ENCODE peak calls at places on chromosomes 5 and 9, in four cellular contexts. One of them, this sample, is unnamed.

GRCh38 chr9:38278457-38278856 is 114.0 kb upstream of the ALDH1B1 start:
- DNase-seq in IMR-90: no peak
- DNase-seq in K562: no peak
- DNase-seq in GM12878: no peak
- DNase-seq in this sample: no peak

GRCh38 chr5:39943811-39944210 is 519.0 kb upstream of the DAB2 start:
- DNase-seq in IMR-90: peak
- DNase-seq in K562: no peak
- DNase-seq in GM12878: no peak
- DNase-seq in this sample: no peak

GRCh38 chr9:88950341-88951141 is 40.7 kb upstream of the S1PR3 start:
- DNase-seq in IMR-90: peak
- DNase-seq in K562: no peak
- DNase-seq in GM12878: no peak
- DNase-seq in this sample: peak

GRCh38 chr9:107674937-107675277 is 185.3 kb upstream of the KLF4 start:
- DNase-seq in IMR-90: no peak
- DNase-seq in K562: no peak
- DNase-seq in GM12878: no peak
- DNase-seq in this sample: no peak

GRCh38 chr5:179840766-179841165 is 17.9 kb downstream of the MRNIP start:
- DNase-seq in IMR-90: no peak
- DNase-seq in K562: no peak
- DNase-seq in GM12878: no peak
- DNase-seq in this sample: no peak

GRCh38 chr5:95858023-95858461 is 35.5 kb upstream of the GLRX start:
- DNase-seq in IMR-90: peak
- DNase-seq in K562: no peak
- DNase-seq in GM12878: no peak
- DNase-seq in this sample: peak

GRCh38 chr9:107049825-107050184 is 186.8 kb downstream of the ZNF462 start:
- DNase-seq in IMR-90: no peak
- DNase-seq in K562: no peak
- DNase-seq in GM12878: no peak
- DNase-seq in this sample: no peak

GRCh38 chr5:139061274-139061673 is 136.9 kb downstream of the SIL1 start:
- DNase-seq in IMR-90: peak
- DNase-seq in K562: no peak
- DNase-seq in GM12878: no peak
- DNase-seq in this sample: peak

GRCh38 chr5:154501566-154501965 is 23.5 kb upstream of the HAND1 start:
- DNase-seq in IMR-90: no peak
- DNase-seq in K562: no peak
- DNase-seq in GM12878: no peak
- DNase-seq in this sample: no peak

GRCh38 chr5:63596254-63596653 is 366.0 kb downstream of the HTR1A start:
- DNase-seq in IMR-90: no peak
- DNase-seq in K562: no peak
- DNase-seq in GM12878: no peak
- DNase-seq in this sample: no peak
- TF ChIP-seq FOS in IMR-90: no peak
- TF ChIP-seq FOS in K562: no peak
- TF ChIP-seq FOS in GM12878: no peak
- TF ChIP-seq FOS in this sample: no peak

DNA sequence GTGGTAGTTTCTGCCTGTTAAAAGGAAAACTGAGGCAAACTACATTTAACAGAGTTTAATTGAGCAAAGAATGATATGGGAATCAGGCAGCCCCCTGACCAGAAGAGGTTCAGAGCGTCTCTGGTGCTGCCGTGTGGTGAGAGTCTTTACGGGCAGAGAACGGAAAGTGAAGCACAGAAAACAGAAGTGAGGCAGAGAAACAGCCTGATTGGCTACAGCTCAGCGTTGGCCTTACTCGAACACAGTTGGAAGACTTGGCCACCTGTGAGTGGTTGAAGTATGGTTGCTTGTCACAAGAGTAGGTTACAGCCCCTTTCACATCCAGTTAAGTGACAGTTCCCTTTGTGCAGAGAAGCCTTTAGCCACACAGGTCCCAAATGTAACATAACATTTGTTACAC is 16.9 kb upstream of the FBP1 start:
- DNase-seq in IMR-90: no peak
- DNase-seq in K562: no peak
- DNase-seq in GM12878: peak
- DNase-seq in this sample: no peak
- H3K4me2 ChIP-seq in IMR-90: peak
- H3K4me2 ChIP-seq in K562: no peak
- H3K4me2 ChIP-seq in GM12878: peak
- H3K4me2 ChIP-seq in this sample: no peak

GRCh38 chr9:82558855-82559615 is 503.9 kb downstream of the RASEF start:
- DNase-seq in IMR-90: peak
- DNase-seq in K562: no peak
- DNase-seq in GM12878: no peak
- DNase-seq in this sample: no peak
- TF ChIP-seq FOS in IMR-90: no peak
- TF ChIP-seq FOS in K562: no peak
- TF ChIP-seq FOS in GM12878: no peak
- TF ChIP-seq FOS in this sample: no peak

DNA sequence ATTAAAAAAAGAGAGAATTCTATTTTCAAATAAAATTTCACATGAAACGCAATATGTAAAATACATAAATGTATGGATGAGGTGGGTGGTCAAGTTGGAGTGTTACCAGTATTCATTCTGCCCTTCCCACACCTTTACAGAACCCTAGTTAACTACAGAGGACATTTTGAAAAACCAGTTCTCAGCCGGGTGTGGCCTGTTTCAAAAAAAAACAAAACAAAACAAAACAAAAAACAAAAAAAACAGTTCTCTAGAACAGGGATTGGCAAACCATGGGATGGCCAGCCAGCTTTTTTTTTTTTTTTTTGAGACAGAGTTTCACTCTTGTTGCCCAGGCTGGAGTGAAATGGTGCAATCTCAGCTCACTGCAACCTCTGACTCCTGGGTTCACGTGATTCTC is 28.4 kb upstream of the HK3 start:
- DNase-seq in IMR-90: no peak
- DNase-seq in K562: no peak
- DNase-seq in GM12878: no peak
- DNase-seq in this sample: no peak
- H3K4me2 ChIP-seq in IMR-90: no peak
- H3K4me2 ChIP-seq in K562: no peak
- H3K4me2 ChIP-seq in GM12878: no peak
- H3K4me2 ChIP-seq in this sample: no peak

DNA sequence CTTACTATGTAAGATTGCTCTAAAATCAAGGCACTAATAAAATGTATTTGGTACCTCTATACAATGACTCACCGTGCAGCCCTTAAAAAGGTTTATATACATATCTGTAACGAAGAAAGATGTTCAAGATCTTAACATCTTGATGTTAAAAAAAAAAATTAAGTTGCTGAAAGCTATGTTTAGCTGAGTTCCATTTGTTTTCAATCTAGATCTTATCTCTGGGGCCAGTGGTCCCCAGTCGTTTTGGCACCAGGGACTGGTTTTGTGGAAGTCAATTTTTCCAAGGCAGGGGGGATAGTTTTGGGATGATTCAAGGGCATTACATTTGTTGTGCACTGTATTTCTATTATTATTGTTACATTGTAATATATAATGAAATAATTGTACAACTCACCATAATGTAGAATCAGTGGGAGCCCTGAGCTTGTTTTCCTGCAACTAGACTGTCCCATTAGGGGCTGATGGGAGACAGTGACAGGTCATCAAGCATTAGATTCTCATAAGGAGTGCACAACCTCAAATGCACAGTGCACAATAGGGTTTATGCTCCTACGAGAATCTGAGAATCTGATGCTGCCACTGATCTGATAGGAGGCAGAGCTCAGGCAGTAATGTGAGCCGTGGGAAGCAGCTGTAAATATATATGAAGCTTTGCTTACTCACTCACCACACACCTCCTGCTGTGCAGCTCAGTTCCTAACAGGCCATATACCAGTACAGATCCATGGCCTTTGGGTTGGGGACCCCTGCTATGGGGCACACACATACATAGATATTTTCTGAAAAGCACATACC is 27.6 kb upstream of the TSLP start:
- DNase-seq in IMR-90: peak
- DNase-seq in K562: no peak
- DNase-seq in GM12878: no peak
- DNase-seq in this sample: no peak
- TF ChIP-seq FOS in IMR-90: no peak
- TF ChIP-seq FOS in K562: no peak
- TF ChIP-seq FOS in GM12878: no peak
- TF ChIP-seq FOS in this sample: no peak

GRCh38 chr9:80881946-80882345 is 807.4 kb downstream of the TLE1 start:
- DNase-seq in IMR-90: no peak
- DNase-seq in K562: no peak
- DNase-seq in GM12878: no peak
- DNase-seq in this sample: no peak

GRCh38 chr9:80885894-80886293 is 803.5 kb downstream of the TLE1 start:
- DNase-seq in IMR-90: no peak
- DNase-seq in K562: no peak
- DNase-seq in GM12878: no peak
- DNase-seq in this sample: no peak

GRCh38 chr9:80878556-80878955 is 810.8 kb downstream of the TLE1 start:
- DNase-seq in IMR-90: peak
- DNase-seq in K562: no peak
- DNase-seq in GM12878: no peak
- DNase-seq in this sample: no peak

GRCh38 chr9:80884180-80884579 is 805.2 kb downstream of the TLE1 start:
- DNase-seq in IMR-90: no peak
- DNase-seq in K562: no peak
- DNase-seq in GM12878: no peak
- DNase-seq in this sample: no peak

GRCh38 chr9:80881350-80881749 is 808.0 kb downstream of the TLE1 start:
- DNase-seq in IMR-90: no peak
- DNase-seq in K562: no peak
- DNase-seq in GM12878: no peak
- DNase-seq in this sample: no peak
- H3K4me2 ChIP-seq in IMR-90: no peak
- H3K4me2 ChIP-seq in K562: no peak
- H3K4me2 ChIP-seq in GM12878: no peak
- H3K4me2 ChIP-seq in this sample: no peak

GRCh38 chr5:18393546-18393945 is 759.3 kb downstream of the TAF11L14 start:
- DNase-seq in IMR-90: no peak
- DNase-seq in K562: no peak
- DNase-seq in GM12878: no peak
- DNase-seq in this sample: no peak

GRCh38 chr5:18395126-18396110 is 761.2 kb downstream of the TAF11L14 start:
- DNase-seq in IMR-90: no peak
- DNase-seq in K562: no peak
- DNase-seq in GM12878: no peak
- DNase-seq in this sample: no peak

GRCh38 chr5:18397393-18397792 is 763.1 kb downstream of the TAF11L14 start:
- DNase-seq in IMR-90: no peak
- DNase-seq in K562: no peak
- DNase-seq in GM12878: no peak
- DNase-seq in this sample: no peak

GRCh38 chr5:18394154-18394804 is 760.0 kb downstream of the TAF11L14 start:
- DNase-seq in IMR-90: peak
- DNase-seq in K562: peak
- DNase-seq in GM12878: no peak
- DNase-seq in this sample: peak
- TF ChIP-seq FOS in IMR-90: no peak
- TF ChIP-seq FOS in K562: no peak
- TF ChIP-seq FOS in GM12878: no peak
- TF ChIP-seq FOS in this sample: no peak

GRCh38 chr5:42566658-42567313 is 143.5 kb downstream of the GHR start:
- DNase-seq in IMR-90: no peak
- DNase-seq in K562: no peak
- DNase-seq in GM12878: no peak
- DNase-seq in this sample: no peak

GRCh38 chr5:42569325-42569724 is 146.1 kb downstream of the GHR start:
- DNase-seq in IMR-90: no peak
- DNase-seq in K562: no peak
- DNase-seq in GM12878: no peak
- DNase-seq in this sample: no peak

GRCh38 chr5:42569953-42570548 is 146.8 kb downstream of the GHR start:
- DNase-seq in IMR-90: no peak
- DNase-seq in K562: no peak
- DNase-seq in GM12878: no peak
- DNase-seq in this sample: no peak

GRCh38 chr5:42564689-42565356 is 141.6 kb downstream of the GHR start:
- DNase-seq in IMR-90: no peak
- DNase-seq in K562: no peak
- DNase-seq in GM12878: no peak
- DNase-seq in this sample: no peak
- H3K4me2 ChIP-seq in IMR-90: no peak
- H3K4me2 ChIP-seq in K562: no peak
- H3K4me2 ChIP-seq in GM12878: no peak
- H3K4me2 ChIP-seq in this sample: no peak

GRCh38 chr5:65812648-65813047 is 90.6 kb downstream of the NLN start:
- DNase-seq in IMR-90: no peak
- DNase-seq in K562: no peak
- DNase-seq in GM12878: no peak
- DNase-seq in this sample: no peak
- TF ChIP-seq FOS in IMR-90: no peak
- TF ChIP-seq FOS in K562: no peak
- TF ChIP-seq FOS in GM12878: no peak
- TF ChIP-seq FOS in this sample: no peak

GRCh38 chr9:129887210-129888084 is 52.2 kb downstream of the USP20 start:
- DNase-seq in IMR-90: peak
- DNase-seq in K562: peak
- DNase-seq in GM12878: peak
- DNase-seq in this sample: peak
- H3K4me2 ChIP-seq in IMR-90: peak
- H3K4me2 ChIP-seq in K562: peak
- H3K4me2 ChIP-seq in GM12878: peak
- H3K4me2 ChIP-seq in this sample: no peak

This sample was measured in endothelial cell of umbilical vein.